ENCODE peak calls at places on chromosomes 2 and 18, in six cellular contexts. W is fibroblast of lung, Y is endothelial cell of umbilical vein, V is OCI-LY7, P is keratinocyte, H is HCT116. K is an unnamed sample.
A peak's percentile ranks its signal among the peaks of the same experiment; 100 is the strongest.

GRCh38 chr2:10214179-10214578 is 88.5 kb upstream of the HPCAL1 start:
- DNase-seq in W (no peak), Y (no peak), V (no peak), P (no peak), H (no peak), K (no peak)

GRCh38 chr2:111054791-111055627 is 65.7 kb upstream of the BCL2L11 start:
- DNase-seq in W (peak; percentile 15), Y (no peak), V (peak; percentile 40), P (no peak), H (no peak), K (no peak)

GRCh38 chr2:237162959-237163358 is 77.3 kb downstream of the COPS8 start:
- DNase-seq in W (no peak), Y (no peak), V (peak; percentile 23), P (no peak), H (no peak), K (peak; percentile 66)

GRCh38 chr18:10776493-10776892 is 250.7 kb downstream of the NAPG start:
- DNase-seq in W (no peak), Y (no peak), V (no peak), P (no peak), H (no peak), K (no peak)

GRCh38 chr2:203077458-203077857 is 62.8 kb downstream of the NBEAL1 start:
- DNase-seq in W (peak; percentile 45), Y (no peak), V (no peak), P (no peak), H (no peak), K (no peak)

GRCh38 chr2:241179894-241180293 is 8.6 kb upstream of the ANO7 start:
- DNase-seq in W (no peak), Y (no peak), V (no peak), P (no peak), H (no peak), K (no peak)

GRCh38 chr2:50661682-50662081 is 370.2 kb downstream of the NRXN1 start:
- DNase-seq in W (no peak), Y (no peak), V (no peak), P (no peak), H (no peak), K (no peak)

GRCh38 chr2:133951209-133951608 is 302.7 kb upstream of the MGAT5 start:
- DNase-seq in W (no peak), Y (no peak), V (no peak), P (no peak), H (no peak), K (no peak)

GRCh38 chr2:139992078-139992477 is 1211.9 kb upstream of the NXPH2 start:
- DNase-seq in W (no peak), Y (no peak), V (no peak), P (no peak), H (peak; percentile 2), K (no peak)

GRCh38 chr18:56373601-56374000 is 264.8 kb downstream of the TXNL1 start:
- DNase-seq in W (no peak), Y (no peak), V (no peak), P (no peak), H (no peak), K (no peak)

DNA sequence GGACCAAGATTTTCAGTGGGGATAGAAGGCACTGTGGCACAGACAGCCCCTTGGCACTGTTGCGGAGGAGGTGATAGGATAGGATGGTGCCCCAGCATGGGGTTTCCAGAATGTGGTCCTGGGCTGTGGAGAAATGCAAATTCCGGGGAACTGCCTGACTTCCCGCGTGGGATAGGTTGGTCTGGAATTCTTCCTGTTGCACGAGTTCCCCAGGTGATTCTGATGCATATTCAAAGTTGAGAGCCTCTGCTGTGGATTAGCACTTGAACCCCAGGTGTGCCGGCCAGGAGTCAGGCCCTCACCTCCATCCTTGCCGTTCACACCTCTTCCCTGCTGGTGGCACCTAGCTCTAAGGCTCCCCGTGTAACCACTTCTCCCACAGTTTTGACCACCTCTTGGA is 15.5 kb downstream of the NCK2 start:
- DNase-seq in W (no peak), Y (no peak), V (no peak), P (no peak), H (no peak), K (no peak)
- H3K4me1 ChIP-seq in W (no peaks in the 10 kb centered on the region), Y (peaks cover 6% of the 10 kb centered on the region), V (peaks cover 12% of the 10 kb centered on the region), P (peaks cover 15% of the 10 kb centered on the region), H (no peaks in the 10 kb centered on the region), K (peaks cover 11% of the 10 kb centered on the region)

DNA sequence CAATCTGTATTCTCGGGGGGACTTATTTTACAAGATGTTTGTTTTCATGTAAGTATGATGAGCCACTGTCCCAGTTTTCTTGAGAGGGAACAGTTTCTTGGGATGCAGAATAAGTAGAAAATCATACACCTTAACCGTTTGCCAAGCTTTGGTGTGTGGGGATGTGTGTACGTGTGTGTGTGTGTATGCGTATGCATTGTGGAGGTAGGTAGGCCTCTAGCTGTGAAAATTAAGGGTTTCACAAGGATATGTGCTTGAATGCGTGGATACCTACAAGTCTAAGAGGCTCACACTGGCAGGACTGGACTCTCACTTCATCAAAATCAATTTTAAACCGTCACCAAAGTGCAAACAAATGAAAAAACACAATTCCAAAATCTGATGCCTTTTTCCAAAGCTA is 204.2 kb upstream of the RBMS1 start:
- DNase-seq in W (no peak), Y (no peak), V (no peak), P (no peak), H (no peak), K (no peak)
- H4K20me1 ChIP-seq in W (no peaks in the 10 kb centered on the region), Y (no peaks in the 10 kb centered on the region), V (no peaks in the 10 kb centered on the region), P (no peaks in the 10 kb centered on the region), H (no peaks in the 10 kb centered on the region), K (no peaks in the 10 kb centered on the region)

DNA sequence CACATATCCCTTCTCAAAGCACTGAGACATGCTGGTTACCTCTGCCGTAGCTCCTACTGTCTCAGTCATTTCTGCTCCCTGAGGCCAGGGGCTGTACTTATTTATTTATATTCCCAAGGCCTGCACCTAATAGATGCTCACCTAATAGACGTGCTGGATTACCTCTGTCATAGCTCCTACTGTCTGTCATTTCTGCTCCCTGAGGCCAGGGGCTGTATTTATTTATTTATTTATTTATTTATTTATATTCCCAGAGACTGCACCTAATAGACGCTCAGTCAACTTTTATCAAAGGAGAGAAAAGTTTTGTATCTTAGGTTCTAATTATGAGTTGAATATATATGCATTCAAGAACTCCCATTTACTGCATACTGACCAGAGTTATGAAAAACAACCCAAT is 414.0 kb upstream of the TRIB2 start:
- DNase-seq in W (no peak), Y (no peak), V (no peak), P (no peak), H (no peak), K (no peak)
- H3K4me1 ChIP-seq in W (peaks cover 9% of the 10 kb centered on the region), Y (no peaks in the 10 kb centered on the region), V (no peaks in the 10 kb centered on the region), P (peaks cover 19% of the 10 kb centered on the region), H (no peaks in the 10 kb centered on the region), K (no peaks in the 10 kb centered on the region)

GRCh38 chr2:28420717-28421116 is 28.1 kb downstream of the FOSL2 start:
- DNase-seq in W (no peak), Y (no peak), V (no peak), P (no peak), H (no peak), K (no peak)

GRCh38 chr2:28419003-28419704 is 26.5 kb downstream of the FOSL2 start:
- DNase-seq in W (no peak), Y (no peak), V (peak; percentile 18), P (no peak), H (no peak), K (no peak)

GRCh38 chr2:28422903-28423741 is 30.5 kb downstream of the FOSL2 start:
- DNase-seq in W (no peak), Y (no peak), V (no peak), P (no peak), H (no peak), K (no peak)

GRCh38 chr2:28415715-28416114 is 23.1 kb downstream of the FOSL2 start:
- DNase-seq in W (no peak), Y (no peak), V (no peak), P (no peak), H (no peak), K (no peak)

DNA sequence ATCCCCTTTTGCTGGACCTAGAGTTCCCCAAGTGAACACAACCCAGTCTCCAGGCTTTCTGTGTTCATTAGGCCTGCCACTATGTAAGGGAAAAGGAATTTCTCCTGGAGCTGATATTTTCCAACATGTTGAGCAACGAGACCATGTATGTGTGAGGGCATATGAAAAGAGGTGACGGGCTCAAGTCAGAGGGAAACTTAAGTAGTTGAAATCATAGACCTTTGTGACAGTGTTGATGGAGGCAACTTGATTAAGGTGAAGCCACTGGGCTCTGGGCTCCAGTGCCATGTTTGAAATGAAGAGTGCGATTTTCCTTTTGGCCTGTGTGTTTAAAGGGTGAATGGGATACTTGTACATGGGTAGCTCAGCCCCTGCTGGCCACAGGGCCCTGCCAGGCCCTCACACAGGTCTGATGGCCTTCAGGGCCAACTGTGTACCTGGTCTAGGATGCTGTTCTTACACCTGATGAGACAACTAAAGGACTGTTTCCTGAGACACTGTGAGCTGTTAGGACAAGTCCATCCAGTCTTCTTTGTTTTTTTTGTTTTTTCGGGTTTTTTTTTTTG is 27.1 kb downstream of the FOSL2 start:
- DNase-seq in W (no peak), Y (no peak), V (no peak), P (no peak), H (no peak), K (no peak)
- H4K20me1 ChIP-seq in W (no peaks in the 10 kb centered on the region), Y (peaks cover 3% of the 10 kb centered on the region), V (no peaks in the 10 kb centered on the region), P (no peaks in the 10 kb centered on the region), H (no peaks in the 10 kb centered on the region), K (no peaks in the 10 kb centered on the region)

DNA sequence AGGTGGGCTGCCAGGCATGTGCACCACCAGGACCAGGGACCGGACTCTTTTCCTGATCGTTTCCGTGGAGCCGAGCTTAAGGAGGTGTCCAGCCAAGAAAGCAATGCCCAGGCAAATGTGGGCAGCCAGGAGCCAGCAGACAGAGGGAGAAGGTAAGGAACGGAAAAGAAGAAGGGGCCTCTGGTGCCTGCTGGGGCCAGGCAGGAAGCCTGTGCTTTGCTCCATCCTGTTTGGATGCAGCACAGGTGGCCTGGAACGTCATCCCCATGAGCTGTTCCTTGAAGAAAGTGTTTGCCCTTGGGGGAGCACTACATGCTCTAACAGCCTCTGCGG is 33.9 kb downstream of the CNGA3 start:
- DNase-seq in W (no peak), Y (no peak), V (no peak), P (no peak), H (no peak), K (no peak)
- H3K4me1 ChIP-seq in W (no peaks in the 10 kb centered on the region), Y (peaks cover 4% of the 10 kb centered on the region), V (no peaks in the 10 kb centered on the region), P (no peaks in the 10 kb centered on the region), H (no peaks in the 10 kb centered on the region), K (no peaks in the 10 kb centered on the region)

GRCh38 chr18:26549103-26549485 is 741 bp upstream of the KCTD1 start:
- DNase-seq in W (peak; percentile 65), Y (peak; percentile 41), V (peak; percentile 29), P (no peak), H (no peak), K (peak; percentile 26)
- H4K20me1 ChIP-seq in W (no peaks in the 10 kb centered on the region), Y (peaks cover 4% of the 10 kb centered on the region), V (peaks cover 8% of the 10 kb centered on the region), P (no peaks in the 10 kb centered on the region), H (no peaks in the 10 kb centered on the region), K (no peaks in the 10 kb centered on the region)

GRCh38 chr18:12747530-12748315 is 44.9 kb downstream of the PSMG2 start:
- DNase-seq in W (peak; percentile 58), Y (no peak), V (no peak), P (no peak), H (no peak), K (no peak)
- H3K4me1 ChIP-seq in W (peaks cover 7% of the 10 kb centered on the region), Y (no peaks in the 10 kb centered on the region), V (peaks cover 44% of the 10 kb centered on the region), P (peaks cover 27% of the 10 kb centered on the region), H (no peaks in the 10 kb centered on the region), K (peaks cover 15% of the 10 kb centered on the region)

K was measured in MM.1S.